ENCODE peak calls at places on chromosomes 3 and 15, in six cellular contexts. B is HepG2, E is SK-N-SH, N is K562, Q is HCT116, H is GM12878. M is an unnamed sample.

GRCh38 chr3:139534992-139535879 is 4.3 kb downstream of the RBP1 start:
- DNase-seq in Q (no peak), N (peak), E (peak), H (no peak), B (peak), M (no peak)

GRCh38 chr15:68550004-68550403 is 28.8 kb upstream of the CORO2B start:
- DNase-seq in N (no peak), E (no peak), H (no peak), B (no peak), Q (no peak), M (no peak)

GRCh38 chr3:113255100-113255853 is 43.9 kb downstream of the BOC start:
- DNase-seq in E (no peak), N (peak), B (no peak), H (no peak), Q (no peak), M (no peak)

GRCh38 chr15:86139828-86140227 is 60.2 kb downstream of the AGBL1 start:
- DNase-seq in N (peak), E (peak), B (no peak), H (no peak), Q (no peak), M (no peak)

GRCh38 chr3:94304953-94305352 is 242.1 kb downstream of the NSUN3 start:
- DNase-seq in H (no peak), E (no peak), N (no peak), B (no peak), Q (no peak), M (no peak)

GRCh38 chr3:172467170-172467824 is 19.0 kb upstream of the GHSR start:
- DNase-seq in H (no peak), Q (peak), B (no peak), N (peak), E (no peak), M (no peak)

GRCh38 chr3:127848131-127849129 is 26.1 kb upstream of the MGLL start:
- DNase-seq in B (no peak), H (no peak), Q (no peak), N (no peak), E (no peak), M (no peak)

GRCh38 chr15:70892002-70892911 is at the start of the genes LRRC49 and THAP10:
- DNase-seq in B (peak), E (peak), N (peak), H (peak), Q (peak), M (peak)

GRCh38 chr3:40103829-40104228 is 205.7 kb upstream of the EIF1B start:
- DNase-seq in B (no peak), H (no peak), N (no peak), E (no peak), Q (no peak), M (no peak)

GRCh38 chr3:126517986-126518778 is 609 bp upstream of the UROC1 start:
- DNase-seq in E (no peak), H (no peak), Q (no peak), B (no peak), N (no peak), M (no peak)

GRCh38 chr15:92495468-92495867 is 101.8 kb downstream of the ST8SIA2 start:
- DNase-seq in B (no peak), N (no peak), H (no peak), E (no peak), Q (no peak), M (no peak)

GRCh38 chr3:101896103-101896757 is 46.9 kb downstream of the NFKBIZ start:
- DNase-seq in B (no peak), H (no peak), E (no peak), Q (no peak), N (no peak), M (no peak)

GRCh38 chr3:127770671-127771370 is 51.5 kb downstream of the MGLL start:
- DNase-seq in Q (no peak), H (no peak), E (no peak), N (no peak), B (no peak), M (no peak)

GRCh38 chr3:156620260-156620659 is 54.1 kb upstream of the TIPARP start:
- DNase-seq in N (peak), B (peak), H (no peak), Q (no peak), E (no peak), M (peak)

GRCh38 chr3:55434789-55435188 is 52.3 kb downstream of the WNT5A start:
- DNase-seq in E (peak), Q (no peak), N (peak), B (no peak), H (no peak), M (peak)

GRCh38 chr3:171614318-171614967 is 154.2 kb upstream of the TNIK start:
- DNase-seq in B (peak), E (no peak), N (peak), Q (no peak), H (no peak), M (no peak)

GRCh38 chr3:139564290-139564861 is 24.8 kb upstream of the RBP1 start:
- DNase-seq in H (no peak), E (peak), B (no peak), Q (peak), N (peak), M (no peak)

GRCh38 chr3:25235471-25235870 is 192.6 kb upstream of the RARB start:
- DNase-seq in N (no peak), E (no peak), B (no peak), Q (no peak), H (no peak), M (no peak)

GRCh38 chr3:121752261-121752660 is 2.7 kb upstream of the GOLGB1 start:
- DNase-seq in B (no peak), E (no peak), Q (no peak), N (no peak), H (no peak), M (peak)

GRCh38 chr15:91890614-91891013 is 37.1 kb downstream of the SLCO3A1 start:
- DNase-seq in H (no peak), B (no peak), Q (peak), E (no peak), N (no peak), M (no peak)

GRCh38 chr15:65095011-65095746 is 18.6 kb downstream of the KBTBD13 start:
- DNase-seq in E (no peak), N (no peak), Q (no peak), H (no peak), B (no peak), M (no peak)

GRCh38 chr3:183698318-183698731 is 728 bp downstream of the YEATS2 start:
- DNase-seq in N (peak), H (no peak), B (no peak), Q (no peak), E (peak), M (peak)

GRCh38 chr3:114741066-114741465 is 406.0 kb downstream of the ZBTB20 start:
- DNase-seq in E (no peak), Q (no peak), N (no peak), H (no peak), B (no peak), M (no peak)

GRCh38 chr3:43062556-43063040 is 43.3 kb downstream of the POMGNT2 start:
- DNase-seq in B (no peak), H (no peak), Q (no peak), E (peak), N (peak), M (no peak)

GRCh38 chr3:27939940-27940339 is 217.8 kb upstream of the EOMES start:
- DNase-seq in E (no peak), Q (no peak), H (no peak), B (peak), N (no peak), M (no peak)

GRCh38 chr3:30475038-30475808 is 131.2 kb upstream of the TGFBR2 start:
- DNase-seq in Q (no peak), E (no peak), B (no peak), N (no peak), H (peak), M (no peak)

GRCh38 chr3:30473374-30474051 is 132.9 kb upstream of the TGFBR2 start:
- DNase-seq in E (no peak), N (no peak), H (no peak), B (no peak), Q (no peak), M (no peak)

GRCh38 chr3:30477149-30477921 is 129.1 kb upstream of the TGFBR2 start:
- DNase-seq in B (no peak), H (no peak), E (no peak), Q (no peak), N (no peak), M (no peak)

GRCh38 chr3:30476373-30477082 is 129.9 kb upstream of the TGFBR2 start:
- DNase-seq in Q (peak), H (no peak), E (no peak), B (peak), N (no peak), M (no peak)

GRCh38 chr3:30475809-30476178 is 130.6 kb upstream of the TGFBR2 start:
- DNase-seq in N (no peak), B (no peak), E (no peak), H (no peak), Q (no peak), M (no peak)
- TF ChIP-seq JUND in N (no peak), B (no peak), E (no peak), H (no peak), Q (no peak), M (no peak)

GRCh38 chr3:98567646-98568280 is 25.6 kb downstream of the CPOX start:
- DNase-seq in E (no peak), Q (no peak), H (no peak), B (no peak), N (no peak), M (no peak)
- TF ChIP-seq JUND in E (no peak), Q (no peak), H (peak), B (no peak), N (no peak), M (no peak)

DNA sequence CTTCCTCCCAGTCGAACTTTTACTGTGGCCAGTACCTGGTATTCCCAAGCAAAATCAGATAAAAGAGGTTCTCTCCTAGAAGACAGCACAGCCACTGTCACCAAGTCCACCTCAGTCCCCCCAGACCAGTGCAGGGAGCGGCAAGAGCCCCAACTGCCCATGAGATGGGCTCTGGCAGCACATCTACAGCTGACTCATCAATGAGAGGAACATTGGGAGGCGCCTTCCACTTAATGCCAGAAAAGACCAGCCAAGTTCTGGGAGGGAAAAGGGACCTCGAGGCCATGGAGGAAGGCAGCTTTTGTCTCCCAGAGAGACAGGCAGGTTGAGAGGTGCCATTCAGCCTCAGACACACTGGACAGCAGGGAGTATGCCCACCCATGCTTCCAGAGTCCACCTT is 28.2 kb downstream of the POC1A start:
- DNase-seq in N (no peak), Q (no peak), H (no peak), E (no peak), B (no peak), M (no peak)
- TF ChIP-seq JUND in N (no peak), Q (no peak), H (no peak), E (no peak), B (no peak), M (no peak)

DNA sequence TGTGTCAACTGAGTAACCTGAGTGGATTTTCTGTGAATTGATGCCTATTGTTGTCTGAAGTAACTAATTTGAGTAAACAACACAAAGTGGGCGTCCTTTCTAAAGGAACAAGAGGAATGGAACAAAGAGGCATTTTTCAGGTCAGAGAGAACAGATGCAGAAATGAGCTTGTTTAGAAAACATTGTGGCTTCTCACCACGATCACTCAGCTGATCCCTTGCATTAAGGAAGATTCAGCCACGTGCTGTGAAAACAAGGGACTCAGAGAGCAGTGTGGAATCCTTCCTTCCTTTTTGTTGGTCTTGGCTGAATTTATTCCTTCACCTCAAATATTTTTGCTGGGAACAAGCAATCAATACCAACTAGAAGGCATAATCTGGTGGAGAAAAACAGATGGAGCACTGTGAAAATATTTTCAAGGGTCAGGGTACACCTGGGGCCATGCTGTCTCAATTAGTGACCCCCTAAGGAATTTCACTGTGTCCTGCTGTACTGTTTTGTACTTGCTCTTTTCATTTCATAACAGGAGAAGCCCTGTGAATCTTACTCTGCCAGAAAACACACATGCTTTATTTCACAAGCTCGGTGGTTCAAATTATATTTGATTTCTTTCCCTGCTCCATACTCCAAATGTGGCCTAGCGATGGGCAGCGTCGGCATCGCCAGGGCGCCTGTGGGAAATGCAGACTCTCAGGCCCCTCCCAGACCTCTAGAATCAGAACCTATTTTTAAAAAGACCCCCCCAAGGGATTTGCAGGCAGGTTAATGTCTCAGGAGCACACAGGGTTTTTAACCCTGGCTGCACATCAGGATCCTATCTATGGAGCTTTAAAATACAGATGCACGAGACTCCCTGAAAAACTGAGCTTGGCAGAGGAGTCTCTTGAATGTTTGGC is 11.6 kb upstream of the SLC6A20 start:
- DNase-seq in N (no peak), H (no peak), E (no peak), Q (no peak), B (no peak), M (no peak)
- TF ChIP-seq JUND in N (no peak), H (no peak), E (no peak), Q (no peak), B (no peak), M (no peak)

GRCh38 chr3:36520241-36521006 is 140.1 kb downstream of the STAC start:
- DNase-seq in B (no peak), Q (no peak), E (peak), N (no peak), H (no peak), M (no peak)

GRCh38 chr3:36524560-36524959 is 144.3 kb downstream of the STAC start:
- DNase-seq in Q (no peak), B (no peak), H (no peak), N (no peak), E (no peak), M (no peak)

GRCh38 chr3:36521007-36521379 is 140.7 kb downstream of the STAC start:
- DNase-seq in E (no peak), N (no peak), Q (no peak), H (no peak), B (no peak), M (no peak)

GRCh38 chr3:36525115-36525711 is 144.9 kb downstream of the STAC start:
- DNase-seq in Q (no peak), H (no peak), N (no peak), B (no peak), E (no peak), M (no peak)
- TF ChIP-seq JUND in Q (no peak), H (no peak), N (no peak), B (no peak), E (no peak), M (no peak)

DNA sequence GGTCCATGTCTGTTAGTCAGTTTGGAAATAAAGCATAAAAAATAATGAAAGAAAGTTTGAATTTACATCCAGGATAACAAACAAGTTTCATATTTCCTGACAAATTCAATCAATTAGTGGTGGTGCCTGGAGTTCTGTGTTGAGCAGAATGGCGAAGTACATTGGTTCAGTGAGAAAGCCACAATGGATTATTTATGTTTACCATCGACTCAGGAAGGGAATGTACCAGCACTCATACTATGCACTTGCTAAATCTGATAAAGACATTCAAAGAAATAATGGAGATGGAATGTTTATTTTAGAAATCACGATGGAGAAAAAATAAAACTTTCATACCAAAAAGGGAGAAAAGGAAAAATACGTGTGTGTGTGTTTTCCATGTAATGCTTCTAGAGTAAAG is 45.3 kb upstream of the MME start:
- DNase-seq in B (no peak), H (no peak), N (no peak), Q (no peak), E (no peak), M (no peak)
- TF ChIP-seq JUND in B (no peak), H (no peak), N (no peak), Q (no peak), E (no peak), M (no peak)